ENCODE peak calls at places on chromosomes 4 and X, in five cellular contexts. X is H9, R is colonic mucosa, H is SK-N-SH, Z is mesenchymal stem cell. S is an unnamed sample.

GRCh38 chrX:155188786-155189185 is 27.5 kb upstream of the VBP1 start:
- DNase-seq in H (no peak), X (no peak), Z (no peak), R (no peak), S (no peak)

GRCh38 chr4:96472103-96472867 is 632.4 kb downstream of the PDHA2 start:
- DNase-seq in Z (no peak), X (no peak), H (no peak), R (no peak), S (no peak)

GRCh38 chr4:102657206-102657605 is 103.6 kb downstream of the MANBA start:
- DNase-seq in R (no peak), H (no peak), X (no peak), Z (no peak), S (no peak)

GRCh38 chr4:71338846-71339593 is at the start of gene SLC4A4:
- DNase-seq in X (no peak), Z (peak), H (no peak), R (no peak), S (no peak)

GRCh38 chr4:98557497-98557896 is 100.9 kb downstream of the TSPAN5 start:
- DNase-seq in X (no peak), H (no peak), R (no peak), Z (peak), S (no peak)

GRCh38 chrX:10017866-10018265 is 50.7 kb downstream of the CLDN34 start:
- DNase-seq in Z (peak), R (peak), X (no peak), H (no peak), S (no peak)

GRCh38 chr4:107216379-107216778 is 180.3 kb upstream of the DKK2 start:
- DNase-seq in R (no peak), X (no peak), Z (no peak), H (no peak), S (no peak)

GRCh38 chr4:102757681-102758080 is 3.1 kb downstream of the MANBA start:
- DNase-seq in H (no peak), Z (no peak), R (no peak), X (no peak), S (peak)

GRCh38 chr4:38654273-38654672 is 9.7 kb upstream of the KLF3 start:
- DNase-seq in X (no peak), R (no peak), Z (no peak), H (no peak), S (peak)

GRCh38 chr4:182492456-182492855 is 249.3 kb downstream of the TENM3 start:
- DNase-seq in R (no peak), X (no peak), H (no peak), Z (peak), S (no peak)

GRCh38 chr4:75745192-75745591 is 20.8 kb downstream of the USO1 start:
- DNase-seq in H (no peak), R (no peak), X (no peak), Z (peak), S (no peak)

GRCh38 chr4:123974419-123975105 is 578.0 kb downstream of the SPRY1 start:
- DNase-seq in Z (no peak), X (no peak), R (no peak), H (no peak), S (no peak)

GRCh38 chr4:68948044-68948743 is 3.4 kb downstream of the UGT2A3 start:
- DNase-seq in R (no peak), H (no peak), X (no peak), Z (peak), S (no peak)

GRCh38 chr4:112348488-112349158 is 51.5 kb downstream of the ALPK1 start:
- DNase-seq in H (peak), Z (peak), X (peak), R (peak), S (peak)

GRCh38 chr4:100164808-100165760 is 25.2 kb downstream of the DDIT4L start:
- DNase-seq in R (no peak), Z (no peak), X (no peak), H (no peak), S (no peak)

GRCh38 chr4:86977621-86978184 is 42.9 kb downstream of the AFF1 start:
- DNase-seq in X (no peak), Z (peak), H (no peak), R (peak), S (no peak)

GRCh38 chrX:51395807-51396728 is 63.4 kb downstream of the NUDT10 start:
- DNase-seq in X (peak), R (no peak), H (peak), Z (no peak), S (peak)

GRCh38 chrX:15269618-15270521 is at the start of gene ASB9:
- DNase-seq in R (peak), H (peak), X (peak), Z (peak), S (peak)

GRCh38 chr4:88674989-88675388 is 22.6 kb downstream of the NAP1L5 start:
- DNase-seq in R (no peak), Z (peak), H (no peak), X (no peak), S (no peak)

GRCh38 chr4:52244103-52244772 is 193.1 kb downstream of the SPATA18 start:
- DNase-seq in Z (no peak), R (no peak), X (no peak), H (no peak), S (no peak)

GRCh38 chr4:120443111-120443510 is 376.5 kb upstream of the MAD2L1 start:
- DNase-seq in R (no peak), H (no peak), X (no peak), Z (no peak), S (no peak)

GRCh38 chrX:9312922-9313867 is 151.7 kb upstream of the TBL1X start:
- DNase-seq in Z (no peak), H (peak), R (peak), X (peak), S (peak)

GRCh38 chr4:187309456-187309855 is 585.8 kb upstream of the FAT1 start:
- DNase-seq in H (no peak), R (no peak), X (no peak), Z (peak), S (no peak)

GRCh38 chr4:56240554-56241190 is 146.6 kb downstream of the AASDH start:
- DNase-seq in R (peak), X (no peak), Z (peak), H (peak), S (no peak)

GRCh38 chrX:1138476-1138875 is 74.0 kb downstream of the CRLF2 start:
- DNase-seq in R (no peak), X (peak), H (no peak), Z (no peak), S (peak)

GRCh38 chr4:140955528-140956094 is 177.7 kb downstream of the RNF150 start:
- DNase-seq in X (no peak), Z (no peak), R (no peak), H (no peak), S (no peak)

GRCh38 chrX:18390941-18391538 is 34.4 kb upstream of the CDKL5 start:
- DNase-seq in H (peak), Z (peak), X (peak), R (peak), S (peak)

GRCh38 chr4:58475097-58475496 is 1364.9 kb upstream of the IGFBP7 start:
- DNase-seq in H (no peak), X (no peak), R (no peak), Z (no peak), S (no peak)

GRCh38 chr4:31674313-31674947 is 954.3 kb downstream of the PCDH7 start:
- DNase-seq in R (no peak), X (peak), H (peak), Z (peak), S (peak)

GRCh38 chrX:119997570-119997969 is 54.0 kb upstream of the NKAP start:
- DNase-seq in X (no peak), Z (no peak), R (no peak), H (no peak), S (no peak)

GRCh38 chrX:10549280-10549679 is 71.1 kb downstream of the MID1 start:
- DNase-seq in Z (no peak), H (peak), X (no peak), R (peak), S (no peak)

GRCh38 chr4:120749445-120750151 is 172.9 kb downstream of the PRDM5 start:
- DNase-seq in X (no peak), R (no peak), Z (no peak), H (no peak), S (no peak)

GRCh38 chr4:165756831-165757230 is 116.2 kb upstream of the TLL1 start:
- DNase-seq in R (no peak), Z (no peak), H (no peak), X (no peak), S (no peak)

GRCh38 chr4:77994194-77994721 is 62.9 kb upstream of the FRAS1 start:
- DNase-seq in H (peak), X (peak), R (peak), Z (peak), S (peak)

GRCh38 chr4:22670953-22671352 is 21.8 kb upstream of the GBA3 start:
- DNase-seq in H (no peak), Z (peak), X (no peak), R (no peak), S (no peak)

GRCh38 chr4:22672519-22672918 is 20.2 kb upstream of the GBA3 start:
- DNase-seq in X (no peak), Z (no peak), R (no peak), H (no peak), S (no peak)

GRCh38 chr4:22667332-22667731 is 25.4 kb upstream of the GBA3 start:
- DNase-seq in R (no peak), H (no peak), Z (no peak), X (no peak), S (no peak)

GRCh38 chr4:22668301-22668700 is 24.4 kb upstream of the GBA3 start:
- DNase-seq in R (no peak), H (no peak), X (no peak), Z (peak), S (no peak)

GRCh38 chr4:22668702-22669101 is 24.0 kb upstream of the GBA3 start:
- DNase-seq in X (no peak), Z (no peak), H (no peak), R (no peak), S (no peak)
- H3K9ac ChIP-seq in X (no peak), Z (peak), H (no peak), R (no peak), S (no peak)

DNA sequence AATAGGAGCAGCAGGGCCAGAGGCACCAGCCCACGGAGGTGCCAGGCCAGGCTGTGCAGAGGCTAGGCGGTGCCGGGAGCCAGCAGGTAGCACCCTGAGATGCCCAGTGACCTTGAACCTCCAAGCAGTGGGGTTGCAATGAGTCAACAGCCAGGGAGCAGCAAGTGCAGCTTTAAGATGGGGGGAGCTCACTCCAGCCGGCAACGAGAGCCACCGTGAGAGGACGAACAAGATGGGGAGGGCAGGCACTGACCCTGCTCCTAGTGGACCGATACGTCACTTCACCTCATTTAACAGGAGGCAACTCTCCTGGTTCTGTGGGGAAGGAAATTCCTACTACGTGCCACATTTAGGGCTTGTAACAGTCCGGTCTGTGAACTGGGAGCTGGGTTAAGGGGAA is 4.8 kb downstream of the LETM1 start:
- DNase-seq in H (no peak), X (no peak), R (no peak), Z (no peak), S (no peak)
- H3K9ac ChIP-seq in H (no peak), X (no peak), R (no peak), Z (no peak), S (no peak)

GRCh38 chr4:146058531-146058930 is 117.0 kb upstream of the LSM6 start:
- DNase-seq in X (no peak), Z (no peak), H (no peak), R (no peak), S (no peak)
- H3K9ac ChIP-seq in X (no peak), Z (no peak), H (no peak), R (no peak), S (no peak)

DNA sequence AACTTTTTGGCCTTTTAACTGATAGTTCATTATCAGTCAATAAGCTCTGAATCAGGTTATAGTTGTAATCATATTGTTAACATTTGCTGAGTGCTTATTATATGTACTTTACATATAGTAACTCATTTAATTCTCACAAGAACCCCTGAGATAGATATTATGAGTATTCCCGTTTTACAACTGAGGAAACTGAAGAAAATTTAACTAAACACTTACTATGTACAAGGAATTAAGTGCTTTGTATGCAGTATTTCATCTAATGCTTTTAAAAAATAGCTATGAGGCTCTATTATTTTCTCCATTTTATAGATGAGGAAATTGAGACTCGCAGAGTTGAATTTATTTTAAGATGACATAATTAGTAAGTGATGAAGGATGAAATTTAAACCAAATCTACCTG is 27.7 kb upstream of the FGF2 start:
- DNase-seq in H (no peak), X (no peak), Z (no peak), R (no peak), S (no peak)
- H3K9ac ChIP-seq in H (peak), X (no peak), Z (peak), R (no peak), S (no peak)